ENCODE peak calls at places on chromosome 19, in eight cellular contexts. One of them, this sample, is unnamed.

GRCh38 chr19:39531834-39532232 is 819 bp downstream of the EID2B start:
- DNase-seq in head of caudate nucleus: no peak
- DNase-seq in GM12891: no peak
- DNase-seq in CD8-positive, alpha-beta T cell: no peak
- DNase-seq in central memory CD8-positive, alpha-beta T cell: no peak
- DNase-seq in HCEC 1CT: no peak
- DNase-seq in brain microvascular endothelial cell: no peak
- DNase-seq in AG09309: no peak
- DNase-seq in this sample: peak

GRCh38 chr19:18029617-18030338 is 21.8 kb downstream of the ARRDC2 start:
- DNase-seq in head of caudate nucleus: peak
- DNase-seq in GM12891: no peak
- DNase-seq in CD8-positive, alpha-beta T cell: no peak
- DNase-seq in central memory CD8-positive, alpha-beta T cell: no peak
- DNase-seq in HCEC 1CT: peak
- DNase-seq in brain microvascular endothelial cell: no peak
- DNase-seq in AG09309: no peak
- DNase-seq in this sample: peak

GRCh38 chr19:12156254-12157058 is at the start of gene ZNF625:
- DNase-seq in head of caudate nucleus: peak
- DNase-seq in GM12891: peak
- DNase-seq in CD8-positive, alpha-beta T cell: peak
- DNase-seq in central memory CD8-positive, alpha-beta T cell: no peak
- DNase-seq in HCEC 1CT: peak
- DNase-seq in brain microvascular endothelial cell: peak
- DNase-seq in AG09309: peak
- DNase-seq in this sample: peak

GRCh38 chr19:51706296-51706695 is 13.2 kb downstream of the SPACA6 start:
- DNase-seq in head of caudate nucleus: no peak
- DNase-seq in GM12891: no peak
- DNase-seq in CD8-positive, alpha-beta T cell: no peak
- DNase-seq in central memory CD8-positive, alpha-beta T cell: no peak
- DNase-seq in HCEC 1CT: no peak
- DNase-seq in brain microvascular endothelial cell: no peak
- DNase-seq in AG09309: no peak
- DNase-seq in this sample: no peak

GRCh38 chr19:38389957-38390924 is 1.7 kb downstream of the SPRED3 start:
- DNase-seq in head of caudate nucleus: no peak
- DNase-seq in GM12891: no peak
- DNase-seq in CD8-positive, alpha-beta T cell: no peak
- DNase-seq in central memory CD8-positive, alpha-beta T cell: no peak
- DNase-seq in HCEC 1CT: no peak
- DNase-seq in brain microvascular endothelial cell: no peak
- DNase-seq in AG09309: no peak
- DNase-seq in this sample: no peak

GRCh38 chr19:35642798-35643254 is 1.3 kb downstream of the ETV2 start:
- DNase-seq in head of caudate nucleus: no peak
- DNase-seq in GM12891: no peak
- DNase-seq in CD8-positive, alpha-beta T cell: no peak
- DNase-seq in central memory CD8-positive, alpha-beta T cell: no peak
- DNase-seq in HCEC 1CT: no peak
- DNase-seq in brain microvascular endothelial cell: no peak
- DNase-seq in AG09309: no peak
- DNase-seq in this sample: no peak

GRCh38 chr19:1112254-1113208 is 8.7 kb downstream of the GPX4 start:
- DNase-seq in head of caudate nucleus: no peak
- DNase-seq in GM12891: no peak
- DNase-seq in CD8-positive, alpha-beta T cell: no peak
- DNase-seq in central memory CD8-positive, alpha-beta T cell: no peak
- DNase-seq in HCEC 1CT: no peak
- DNase-seq in brain microvascular endothelial cell: no peak
- DNase-seq in AG09309: no peak
- DNase-seq in this sample: peak

GRCh38 chr19:18294467-18294864 is 13.0 kb upstream of the JUND start:
- DNase-seq in head of caudate nucleus: peak
- DNase-seq in GM12891: no peak
- DNase-seq in CD8-positive, alpha-beta T cell: peak
- DNase-seq in central memory CD8-positive, alpha-beta T cell: peak
- DNase-seq in HCEC 1CT: no peak
- DNase-seq in brain microvascular endothelial cell: no peak
- DNase-seq in AG09309: no peak
- DNase-seq in this sample: no peak

GRCh38 chr19:8334458-8335342 is 8.4 kb downstream of the KANK3 start:
- DNase-seq in head of caudate nucleus: peak
- DNase-seq in GM12891: peak
- DNase-seq in CD8-positive, alpha-beta T cell: no peak
- DNase-seq in central memory CD8-positive, alpha-beta T cell: no peak
- DNase-seq in HCEC 1CT: peak
- DNase-seq in brain microvascular endothelial cell: no peak
- DNase-seq in AG09309: no peak
- DNase-seq in this sample: no peak

GRCh38 chr19:45404557-45405434 is at the start of gene PPP1R13L:
- DNase-seq in head of caudate nucleus: no peak
- DNase-seq in GM12891: no peak
- DNase-seq in CD8-positive, alpha-beta T cell: no peak
- DNase-seq in central memory CD8-positive, alpha-beta T cell: no peak
- DNase-seq in HCEC 1CT: no peak
- DNase-seq in brain microvascular endothelial cell: peak
- DNase-seq in AG09309: no peak
- DNase-seq in this sample: peak

GRCh38 chr19:14147797-14148605 is 11.6 kb upstream of the ASF1B start:
- DNase-seq in head of caudate nucleus: peak
- DNase-seq in GM12891: peak
- DNase-seq in CD8-positive, alpha-beta T cell: peak
- DNase-seq in central memory CD8-positive, alpha-beta T cell: no peak
- DNase-seq in HCEC 1CT: peak
- DNase-seq in brain microvascular endothelial cell: peak
- DNase-seq in AG09309: no peak
- DNase-seq in this sample: peak

GRCh38 chr19:15487038-15487437 is 7.7 kb upstream of the PGLYRP2 start:
- DNase-seq in head of caudate nucleus: no peak
- DNase-seq in GM12891: no peak
- DNase-seq in CD8-positive, alpha-beta T cell: no peak
- DNase-seq in central memory CD8-positive, alpha-beta T cell: no peak
- DNase-seq in HCEC 1CT: no peak
- DNase-seq in brain microvascular endothelial cell: no peak
- DNase-seq in AG09309: no peak
- DNase-seq in this sample: no peak

GRCh38 chr19:43504426-43505185 is at the start of gene PHLDB3:
- DNase-seq in head of caudate nucleus: peak
- DNase-seq in GM12891: no peak
- DNase-seq in CD8-positive, alpha-beta T cell: peak
- DNase-seq in central memory CD8-positive, alpha-beta T cell: no peak
- DNase-seq in HCEC 1CT: peak
- DNase-seq in brain microvascular endothelial cell: no peak
- DNase-seq in AG09309: no peak
- DNase-seq in this sample: peak